ENCODE peak calls at places on chromosomes 6 and 20, in nine cellular contexts. One of them, this sample, is unnamed.

GRCh38 chr6:44593539-44593944 is 206.0 kb downstream of the CDC5L start:
- DNase-seq in CD4-positive, CD25-positive, alpha-beta regulatory T cell: peak
- DNase-seq in DND-41: peak
- DNase-seq in Karpas-422: peak
- DNase-seq in psoas muscle: no peak
- DNase-seq in left lung: no peak
- DNase-seq in mesendoderm: peak
- DNase-seq in right lobe of liver: no peak
- DNase-seq in GM23248: peak
- DNase-seq in this sample: peak

GRCh38 chr6:125584468-125584939 is 164.9 kb upstream of the HEY2 start:
- DNase-seq in mesendoderm: peak
- DNase-seq in left lung: no peak
- DNase-seq in DND-41: no peak
- DNase-seq in Karpas-422: no peak
- DNase-seq in CD4-positive, CD25-positive, alpha-beta regulatory T cell: no peak
- DNase-seq in GM23248: no peak
- DNase-seq in psoas muscle: peak
- DNase-seq in right lobe of liver: no peak
- DNase-seq in this sample: no peak

GRCh38 chr20:49450281-49450707 is 32.2 kb downstream of the KCNB1 start:
- DNase-seq in GM23248: no peak
- DNase-seq in mesendoderm: no peak
- DNase-seq in Karpas-422: no peak
- DNase-seq in DND-41: no peak
- DNase-seq in CD4-positive, CD25-positive, alpha-beta regulatory T cell: no peak
- DNase-seq in right lobe of liver: no peak
- DNase-seq in left lung: no peak
- DNase-seq in psoas muscle: no peak
- DNase-seq in this sample: no peak

GRCh38 chr6:169319561-169319960 is 65.9 kb upstream of the THBS2 start:
- DNase-seq in right lobe of liver: no peak
- DNase-seq in mesendoderm: no peak
- DNase-seq in left lung: no peak
- DNase-seq in CD4-positive, CD25-positive, alpha-beta regulatory T cell: no peak
- DNase-seq in Karpas-422: no peak
- DNase-seq in DND-41: no peak
- DNase-seq in psoas muscle: no peak
- DNase-seq in GM23248: no peak
- DNase-seq in this sample: no peak

GRCh38 chr6:112282217-112282616 is 27.9 kb upstream of the LAMA4 start:
- DNase-seq in psoas muscle: peak
- DNase-seq in left lung: peak
- DNase-seq in right lobe of liver: no peak
- DNase-seq in mesendoderm: peak
- DNase-seq in GM23248: peak
- DNase-seq in Karpas-422: no peak
- DNase-seq in DND-41: no peak
- DNase-seq in CD4-positive, CD25-positive, alpha-beta regulatory T cell: no peak
- DNase-seq in this sample: no peak

GRCh38 chr6:36851149-36851614 is 11.9 kb upstream of the CPNE5 start:
- DNase-seq in mesendoderm: peak
- DNase-seq in Karpas-422: peak
- DNase-seq in right lobe of liver: no peak
- DNase-seq in GM23248: peak
- DNase-seq in psoas muscle: no peak
- DNase-seq in CD4-positive, CD25-positive, alpha-beta regulatory T cell: peak
- DNase-seq in left lung: no peak
- DNase-seq in DND-41: peak
- DNase-seq in this sample: peak

GRCh38 chr6:1063671-1064355 is 248.1 kb upstream of the FOXQ1 start:
- DNase-seq in CD4-positive, CD25-positive, alpha-beta regulatory T cell: no peak
- DNase-seq in mesendoderm: no peak
- DNase-seq in left lung: no peak
- DNase-seq in DND-41: no peak
- DNase-seq in GM23248: peak
- DNase-seq in right lobe of liver: no peak
- DNase-seq in Karpas-422: no peak
- DNase-seq in psoas muscle: no peak
- DNase-seq in this sample: peak

GRCh38 chr6:158279615-158280014 is 32.6 kb upstream of the TULP4 start:
- DNase-seq in right lobe of liver: no peak
- DNase-seq in CD4-positive, CD25-positive, alpha-beta regulatory T cell: no peak
- DNase-seq in psoas muscle: no peak
- DNase-seq in mesendoderm: no peak
- DNase-seq in Karpas-422: no peak
- DNase-seq in GM23248: no peak
- DNase-seq in left lung: no peak
- DNase-seq in DND-41: no peak
- DNase-seq in this sample: no peak

GRCh38 chr20:4896971-4897497 is 104.3 kb downstream of the SLC23A2 start:
- DNase-seq in left lung: peak
- DNase-seq in psoas muscle: no peak
- DNase-seq in GM23248: no peak
- DNase-seq in mesendoderm: peak
- DNase-seq in CD4-positive, CD25-positive, alpha-beta regulatory T cell: no peak
- DNase-seq in DND-41: no peak
- DNase-seq in Karpas-422: peak
- DNase-seq in right lobe of liver: no peak
- DNase-seq in this sample: no peak

GRCh38 chr20:25136643-25137559 is 55.0 kb upstream of the VSX1 start:
- DNase-seq in GM23248: peak
- DNase-seq in Karpas-422: no peak
- DNase-seq in mesendoderm: peak
- DNase-seq in left lung: peak
- DNase-seq in CD4-positive, CD25-positive, alpha-beta regulatory T cell: no peak
- DNase-seq in psoas muscle: peak
- DNase-seq in DND-41: no peak
- DNase-seq in right lobe of liver: no peak
- DNase-seq in this sample: no peak

GRCh38 chr6:64012351-64013060 is 376.9 kb downstream of the PHF3 start:
- DNase-seq in GM23248: peak
- DNase-seq in Karpas-422: peak
- DNase-seq in mesendoderm: peak
- DNase-seq in left lung: no peak
- DNase-seq in CD4-positive, CD25-positive, alpha-beta regulatory T cell: no peak
- DNase-seq in psoas muscle: no peak
- DNase-seq in DND-41: no peak
- DNase-seq in right lobe of liver: no peak
- DNase-seq in this sample: no peak

GRCh38 chr6:33279257-33279695 is 2.4 kb downstream of the B3GALT4 start:
- DNase-seq in GM23248: no peak
- DNase-seq in Karpas-422: no peak
- DNase-seq in psoas muscle: no peak
- DNase-seq in DND-41: no peak
- DNase-seq in left lung: no peak
- DNase-seq in CD4-positive, CD25-positive, alpha-beta regulatory T cell: no peak
- DNase-seq in mesendoderm: no peak
- DNase-seq in right lobe of liver: no peak
- DNase-seq in this sample: no peak

GRCh38 chr6:33276864-33277662 is at the start of gene B3GALT4:
- DNase-seq in CD4-positive, CD25-positive, alpha-beta regulatory T cell: peak
- DNase-seq in Karpas-422: peak
- DNase-seq in GM23248: peak
- DNase-seq in right lobe of liver: peak
- DNase-seq in DND-41: peak
- DNase-seq in mesendoderm: peak
- DNase-seq in psoas muscle: peak
- DNase-seq in left lung: peak
- DNase-seq in this sample: peak

GRCh38 chr6:33277663-33278391 is 904 bp downstream of the B3GALT4 start:
- DNase-seq in left lung: no peak
- DNase-seq in right lobe of liver: no peak
- DNase-seq in CD4-positive, CD25-positive, alpha-beta regulatory T cell: peak
- DNase-seq in Karpas-422: peak
- DNase-seq in psoas muscle: no peak
- DNase-seq in DND-41: peak
- DNase-seq in mesendoderm: no peak
- DNase-seq in GM23248: peak
- DNase-seq in this sample: no peak

GRCh38 chr6:33278810-33279209 is 1.9 kb downstream of the B3GALT4 start:
- DNase-seq in CD4-positive, CD25-positive, alpha-beta regulatory T cell: no peak
- DNase-seq in DND-41: no peak
- DNase-seq in left lung: no peak
- DNase-seq in psoas muscle: no peak
- DNase-seq in mesendoderm: no peak
- DNase-seq in right lobe of liver: no peak
- DNase-seq in Karpas-422: no peak
- DNase-seq in GM23248: no peak
- DNase-seq in this sample: no peak

DNA sequence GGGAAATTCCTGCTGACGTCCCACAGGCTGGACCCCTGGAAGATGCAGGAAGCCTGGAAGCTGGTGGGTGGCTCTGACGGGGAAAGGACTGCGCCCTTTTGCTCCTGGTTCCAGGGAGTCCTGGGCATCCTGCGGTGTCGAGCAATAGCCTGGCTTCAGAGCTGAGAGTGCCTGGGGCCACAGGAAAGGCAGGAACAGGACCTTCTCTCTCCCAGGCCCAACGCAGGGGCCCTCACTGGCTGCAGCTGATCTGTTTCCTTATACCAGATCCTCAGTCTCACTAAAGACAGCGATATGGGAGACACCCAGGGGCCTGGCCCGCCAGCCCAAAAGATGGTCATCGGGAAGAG is 1.4 kb downstream of the B3GALT4 start:
- DNase-seq in Karpas-422: peak
- DNase-seq in DND-41: no peak
- DNase-seq in psoas muscle: no peak
- DNase-seq in right lobe of liver: no peak
- DNase-seq in GM23248: peak
- DNase-seq in mesendoderm: no peak
- DNase-seq in left lung: no peak
- DNase-seq in CD4-positive, CD25-positive, alpha-beta regulatory T cell: no peak
- DNase-seq in this sample: no peak
- H3K4me3 ChIP-seq in Karpas-422: peak
- H3K4me3 ChIP-seq in DND-41: no peak
- H3K4me3 ChIP-seq in psoas muscle: peak
- H3K4me3 ChIP-seq in right lobe of liver: no peak
- H3K4me3 ChIP-seq in GM23248: no peak
- H3K4me3 ChIP-seq in mesendoderm: no peak
- H3K4me3 ChIP-seq in left lung: no peak
- H3K4me3 ChIP-seq in CD4-positive, CD25-positive, alpha-beta regulatory T cell: no peak
- H3K4me3 ChIP-seq in this sample: peak

GRCh38 chr6:34383651-34384304 is 8.7 kb downstream of the NUDT3 start:
- DNase-seq in CD4-positive, CD25-positive, alpha-beta regulatory T cell: no peak
- DNase-seq in mesendoderm: no peak
- DNase-seq in left lung: no peak
- DNase-seq in DND-41: no peak
- DNase-seq in right lobe of liver: no peak
- DNase-seq in Karpas-422: no peak
- DNase-seq in GM23248: peak
- DNase-seq in psoas muscle: no peak
- DNase-seq in this sample: no peak
- H3K27ac ChIP-seq in CD4-positive, CD25-positive, alpha-beta regulatory T cell: no peak
- H3K27ac ChIP-seq in mesendoderm: no peak
- H3K27ac ChIP-seq in left lung: peak
- H3K27ac ChIP-seq in DND-41: no peak
- H3K27ac ChIP-seq in right lobe of liver: no peak
- H3K27ac ChIP-seq in Karpas-422: no peak
- H3K27ac ChIP-seq in GM23248: peak
- H3K27ac ChIP-seq in psoas muscle: peak
- H3K27ac ChIP-seq in this sample: peak

GRCh38 chr6:144662812-144663211 is 377.7 kb downstream of the UTRN start:
- DNase-seq in right lobe of liver: no peak
- DNase-seq in GM23248: no peak
- DNase-seq in left lung: no peak
- DNase-seq in mesendoderm: peak
- DNase-seq in DND-41: no peak
- DNase-seq in CD4-positive, CD25-positive, alpha-beta regulatory T cell: no peak
- DNase-seq in Karpas-422: no peak
- DNase-seq in psoas muscle: no peak
- DNase-seq in this sample: no peak

GRCh38 chr6:144659202-144659731 is 374.1 kb downstream of the UTRN start:
- DNase-seq in psoas muscle: no peak
- DNase-seq in GM23248: peak
- DNase-seq in mesendoderm: peak
- DNase-seq in DND-41: peak
- DNase-seq in right lobe of liver: no peak
- DNase-seq in CD4-positive, CD25-positive, alpha-beta regulatory T cell: peak
- DNase-seq in Karpas-422: no peak
- DNase-seq in left lung: peak
- DNase-seq in this sample: no peak

GRCh38 chr6:144659735-144660246 is 374.7 kb downstream of the UTRN start:
- DNase-seq in DND-41: no peak
- DNase-seq in left lung: no peak
- DNase-seq in right lobe of liver: no peak
- DNase-seq in CD4-positive, CD25-positive, alpha-beta regulatory T cell: no peak
- DNase-seq in Karpas-422: no peak
- DNase-seq in mesendoderm: no peak
- DNase-seq in psoas muscle: no peak
- DNase-seq in GM23248: no peak
- DNase-seq in this sample: no peak

GRCh38 chr6:144661101-144661806 is 376.1 kb downstream of the UTRN start:
- DNase-seq in GM23248: peak
- DNase-seq in left lung: no peak
- DNase-seq in mesendoderm: peak
- DNase-seq in psoas muscle: no peak
- DNase-seq in right lobe of liver: no peak
- DNase-seq in DND-41: no peak
- DNase-seq in CD4-positive, CD25-positive, alpha-beta regulatory T cell: no peak
- DNase-seq in Karpas-422: no peak
- DNase-seq in this sample: no peak

DNA sequence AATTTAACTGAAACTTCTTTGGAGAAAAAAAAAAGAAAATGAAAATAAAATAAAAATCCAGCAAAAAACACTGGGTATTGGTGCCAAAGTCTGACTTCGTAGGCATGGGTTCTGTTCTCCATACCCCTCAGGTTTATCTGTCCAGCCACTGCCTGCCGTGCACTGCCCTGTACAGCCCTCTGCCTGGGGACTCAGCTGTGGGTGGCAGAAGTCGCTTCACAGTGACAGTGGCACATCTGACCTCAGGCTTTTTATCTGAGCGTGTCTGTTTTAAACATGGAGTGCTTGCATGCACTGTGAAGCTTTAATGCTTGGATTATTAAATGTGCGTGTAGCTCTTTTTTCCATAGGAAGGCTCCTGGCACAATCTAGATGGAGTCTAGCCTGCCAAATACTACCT is 375.4 kb downstream of the UTRN start:
- DNase-seq in right lobe of liver: no peak
- DNase-seq in Karpas-422: no peak
- DNase-seq in mesendoderm: no peak
- DNase-seq in CD4-positive, CD25-positive, alpha-beta regulatory T cell: no peak
- DNase-seq in left lung: peak
- DNase-seq in GM23248: no peak
- DNase-seq in psoas muscle: no peak
- DNase-seq in DND-41: no peak
- DNase-seq in this sample: no peak
- H3K4me3 ChIP-seq in right lobe of liver: no peak
- H3K4me3 ChIP-seq in Karpas-422: no peak
- H3K4me3 ChIP-seq in mesendoderm: no peak
- H3K4me3 ChIP-seq in CD4-positive, CD25-positive, alpha-beta regulatory T cell: no peak
- H3K4me3 ChIP-seq in left lung: no peak
- H3K4me3 ChIP-seq in GM23248: no peak
- H3K4me3 ChIP-seq in psoas muscle: no peak
- H3K4me3 ChIP-seq in DND-41: no peak
- H3K4me3 ChIP-seq in this sample: no peak

DNA sequence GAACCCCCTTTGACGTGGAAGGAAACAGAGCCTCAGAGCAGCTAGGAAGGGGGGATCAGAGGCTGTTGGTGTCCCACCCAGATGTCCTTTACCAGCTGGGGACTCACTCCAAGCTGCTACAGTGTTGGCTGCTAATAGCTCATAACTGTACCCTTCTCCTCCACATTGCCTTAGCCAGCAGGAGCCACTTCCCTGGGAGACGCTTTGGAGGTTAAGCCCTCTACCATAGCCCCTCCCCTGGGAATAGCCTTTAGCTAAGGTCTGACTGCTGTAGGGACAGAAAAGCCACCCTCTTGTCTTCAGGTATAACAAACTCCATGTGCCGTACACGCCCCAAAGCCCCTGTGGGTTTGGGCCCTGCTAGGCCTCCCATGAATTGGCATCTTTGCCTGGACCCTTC is 238.6 kb downstream of the LRFN2 start:
- DNase-seq in left lung: no peak
- DNase-seq in right lobe of liver: no peak
- DNase-seq in Karpas-422: no peak
- DNase-seq in psoas muscle: no peak
- DNase-seq in GM23248: no peak
- DNase-seq in DND-41: peak
- DNase-seq in mesendoderm: no peak
- DNase-seq in CD4-positive, CD25-positive, alpha-beta regulatory T cell: no peak
- DNase-seq in this sample: no peak
- H3K27ac ChIP-seq in left lung: no peak
- H3K27ac ChIP-seq in right lobe of liver: no peak
- H3K27ac ChIP-seq in Karpas-422: no peak
- H3K27ac ChIP-seq in psoas muscle: no peak
- H3K27ac ChIP-seq in GM23248: no peak
- H3K27ac ChIP-seq in DND-41: no peak
- H3K27ac ChIP-seq in mesendoderm: no peak
- H3K27ac ChIP-seq in CD4-positive, CD25-positive, alpha-beta regulatory T cell: no peak
- H3K27ac ChIP-seq in this sample: no peak